ENCODE peak calls at places on chromosome 20, in eight cellular contexts. One of them, this sample, is unnamed.

GRCh38 chr20:51529027-51529749 is 13.3 kb downstream of the NFATC2 start:
- DNase-seq in neural progenitor cell: no peak
- DNase-seq in MM.1S: no peak
- DNase-seq in GM23248: peak; percentile 13
- DNase-seq in hepatocyte: peak; percentile 59
- DNase-seq in HCT116: no peak
- DNase-seq in SK-N-SH: no peak
- DNase-seq in PC-3: no peak
- DNase-seq in this sample: no peak

GRCh38 chr20:37518606-37519507 is 2.2 kb upstream of the NNAT start:
- DNase-seq in neural progenitor cell: peak; percentile 46
- DNase-seq in MM.1S: no peak
- DNase-seq in GM23248: no peak
- DNase-seq in hepatocyte: no peak
- DNase-seq in HCT116: no peak
- DNase-seq in SK-N-SH: no peak
- DNase-seq in PC-3: no peak
- DNase-seq in this sample: no peak

GRCh38 chr20:63132715-63133471 is 83.0 kb downstream of the YTHDF1 start:
- DNase-seq in neural progenitor cell: no peak
- DNase-seq in MM.1S: no peak
- DNase-seq in GM23248: no peak
- DNase-seq in hepatocyte: no peak
- DNase-seq in HCT116: no peak
- DNase-seq in SK-N-SH: no peak
- DNase-seq in PC-3: no peak
- DNase-seq in this sample: no peak

GRCh38 chr20:4017051-4017702 is 1.8 kb upstream of the RNF24 start:
- DNase-seq in neural progenitor cell: no peak
- DNase-seq in MM.1S: no peak
- DNase-seq in GM23248: no peak
- DNase-seq in hepatocyte: no peak
- DNase-seq in HCT116: no peak
- DNase-seq in SK-N-SH: no peak
- DNase-seq in PC-3: no peak
- DNase-seq in this sample: no peak

GRCh38 chr20:6704132-6704861 is 63.2 kb upstream of the BMP2 start:
- DNase-seq in neural progenitor cell: no peak
- DNase-seq in MM.1S: no peak
- DNase-seq in GM23248: peak; percentile 74
- DNase-seq in hepatocyte: peak; percentile 68
- DNase-seq in HCT116: no peak
- DNase-seq in SK-N-SH: no peak
- DNase-seq in PC-3: peak; percentile 89
- DNase-seq in this sample: no peak

GRCh38 chr20:53575481-53576194 is 18.0 kb downstream of the ZNF217 start:
- DNase-seq in neural progenitor cell: no peak
- DNase-seq in MM.1S: no peak
- DNase-seq in GM23248: no peak
- DNase-seq in hepatocyte: no peak
- DNase-seq in HCT116: no peak
- DNase-seq in SK-N-SH: no peak
- DNase-seq in PC-3: no peak
- DNase-seq in this sample: no peak

GRCh38 chr20:47004179-47004578 is 109.5 kb downstream of the EYA2 start:
- DNase-seq in neural progenitor cell: no peak
- DNase-seq in MM.1S: no peak
- DNase-seq in GM23248: no peak
- DNase-seq in hepatocyte: no peak
- DNase-seq in HCT116: no peak
- DNase-seq in SK-N-SH: no peak
- DNase-seq in PC-3: no peak
- DNase-seq in this sample: no peak

GRCh38 chr20:6583134-6583738 is 184.2 kb upstream of the BMP2 start:
- DNase-seq in neural progenitor cell: peak; percentile 75
- DNase-seq in MM.1S: peak; percentile 52
- DNase-seq in GM23248: peak; percentile 69
- DNase-seq in hepatocyte: peak; percentile 76
- DNase-seq in HCT116: no peak
- DNase-seq in SK-N-SH: peak; percentile 26
- DNase-seq in PC-3: peak; percentile 79
- DNase-seq in this sample: peak; percentile 32

GRCh38 chr20:50191065-50191565 is 485 bp downstream of the CEBPB start:
- DNase-seq in neural progenitor cell: no peak
- DNase-seq in MM.1S: peak; percentile 61
- DNase-seq in GM23248: peak; percentile 79
- DNase-seq in hepatocyte: peak; percentile 76
- DNase-seq in HCT116: no peak
- DNase-seq in SK-N-SH: no peak
- DNase-seq in PC-3: peak; percentile 59
- DNase-seq in this sample: peak; percentile 76

GRCh38 chr20:1333462-1334369 is 4.8 kb upstream of the SDCBP2 start:
- DNase-seq in neural progenitor cell: no peak
- DNase-seq in MM.1S: no peak
- DNase-seq in GM23248: no peak
- DNase-seq in hepatocyte: no peak
- DNase-seq in HCT116: no peak
- DNase-seq in SK-N-SH: no peak
- DNase-seq in PC-3: no peak
- DNase-seq in this sample: no peak

GRCh38 chr20:44186674-44187053 is 324 bp downstream of the JPH2 start:
- DNase-seq in neural progenitor cell: no peak
- DNase-seq in MM.1S: no peak
- DNase-seq in GM23248: peak; percentile 46
- DNase-seq in hepatocyte: peak; percentile 41
- DNase-seq in HCT116: no peak
- DNase-seq in SK-N-SH: peak; percentile 44
- DNase-seq in PC-3: no peak
- DNase-seq in this sample: no peak

DNA sequence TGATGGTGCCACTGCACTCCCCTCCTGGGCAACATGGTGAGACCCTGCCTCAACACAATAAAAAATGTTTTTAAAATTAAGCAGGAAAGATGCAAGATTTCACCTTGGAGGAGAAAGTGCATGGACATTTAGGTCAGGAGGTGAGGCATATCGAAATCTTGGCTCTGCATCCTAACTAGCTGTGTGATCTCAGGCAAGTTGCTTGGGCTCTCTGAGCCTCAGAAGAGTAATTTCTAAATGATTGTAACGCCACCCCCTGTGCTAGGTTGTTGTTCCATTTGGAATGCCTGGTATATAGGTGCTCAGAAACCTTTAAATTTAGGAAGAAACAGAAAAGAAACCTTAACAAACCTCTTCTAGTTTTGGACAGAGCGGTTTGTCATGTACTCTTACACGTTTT is 35.9 kb upstream of the C20orf144 start:
- DNase-seq in neural progenitor cell: no peak
- DNase-seq in MM.1S: no peak
- DNase-seq in GM23248: no peak
- DNase-seq in hepatocyte: no peak
- DNase-seq in HCT116: no peak
- DNase-seq in SK-N-SH: no peak
- DNase-seq in PC-3: no peak
- DNase-seq in this sample: no peak
- TF ChIP-seq EZH2phosphoT487 in neural progenitor cell: no peak
- TF ChIP-seq EZH2phosphoT487 in MM.1S: no peak
- TF ChIP-seq EZH2phosphoT487 in GM23248: no peak
- TF ChIP-seq EZH2phosphoT487 in hepatocyte: no peak
- TF ChIP-seq EZH2phosphoT487 in HCT116: no peak
- TF ChIP-seq EZH2phosphoT487 in SK-N-SH: no peak
- TF ChIP-seq EZH2phosphoT487 in PC-3: no peak
- TF ChIP-seq EZH2phosphoT487 in this sample: no peak

DNA sequence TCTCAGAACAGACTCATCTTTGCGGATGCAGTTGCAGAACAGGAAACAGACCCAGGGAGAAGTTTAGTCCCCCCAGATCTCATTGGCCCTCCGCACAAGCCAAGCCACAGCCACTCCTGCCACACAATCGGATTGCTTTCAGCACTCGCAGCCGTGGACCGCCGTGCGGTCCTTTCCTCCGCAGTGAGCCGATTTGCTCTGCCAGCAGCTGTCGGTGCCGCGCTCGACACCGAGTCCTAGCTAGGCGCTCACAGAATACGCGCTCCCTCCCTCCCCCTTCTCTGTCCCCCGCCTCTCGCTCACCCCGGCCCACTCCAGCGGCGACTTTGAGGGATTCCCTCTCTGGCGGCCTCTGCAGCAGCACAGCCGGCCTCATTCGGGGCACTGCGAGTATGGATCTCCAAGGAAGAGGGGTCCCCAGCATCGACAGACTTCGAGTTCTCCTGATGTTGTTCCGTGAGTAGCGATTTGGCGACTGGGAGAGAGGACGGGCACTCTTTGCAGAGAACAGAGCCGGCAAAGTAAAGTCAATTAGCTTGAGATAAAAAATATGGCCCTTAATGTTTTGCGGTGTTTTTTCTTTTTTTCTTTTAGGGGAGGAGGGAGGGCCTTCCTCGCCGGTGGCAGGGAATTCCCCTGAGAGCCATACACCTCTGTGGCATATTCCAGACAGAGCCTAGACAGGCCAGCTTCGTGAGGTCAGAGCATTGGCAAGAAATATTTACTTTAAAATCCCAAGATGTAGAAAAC is at the start of gene LAMP5:
- DNase-seq in neural progenitor cell: peak; percentile 94
- DNase-seq in MM.1S: peak; percentile 85
- DNase-seq in GM23248: peak; percentile 58
- DNase-seq in hepatocyte: peak; percentile 62
- DNase-seq in HCT116: no peak
- DNase-seq in SK-N-SH: peak; percentile 82
- DNase-seq in PC-3: peak; percentile 51
- DNase-seq in this sample: no peak
- H3K4me3 ChIP-seq in neural progenitor cell: peak within 1 kb of the TSS; percentile 48
- H3K4me3 ChIP-seq in MM.1S: peak within 1 kb of the TSS; percentile 90
- H3K4me3 ChIP-seq in GM23248: no peak within 1 kb of the TSS
- H3K4me3 ChIP-seq in hepatocyte: no peak within 1 kb of the TSS
- H3K4me3 ChIP-seq in HCT116: no peak within 1 kb of the TSS
- H3K4me3 ChIP-seq in SK-N-SH: peak within 1 kb of the TSS; percentile 66
- H3K4me3 ChIP-seq in PC-3: peak within 1 kb of the TSS; percentile 63
- H3K4me3 ChIP-seq in this sample: no peak within 1 kb of the TSS

GRCh38 chr20:13008761-13009681 is at the start of gene SPTLC3:
- DNase-seq in neural progenitor cell: peak; percentile 46
- DNase-seq in MM.1S: no peak
- DNase-seq in GM23248: peak; percentile 53
- DNase-seq in hepatocyte: peak; percentile 77
- DNase-seq in HCT116: no peak
- DNase-seq in SK-N-SH: no peak
- DNase-seq in PC-3: peak; percentile 81
- DNase-seq in this sample: peak; percentile 2
- TF ChIP-seq EZH2phosphoT487 in neural progenitor cell: no peak
- TF ChIP-seq EZH2phosphoT487 in MM.1S: no peak
- TF ChIP-seq EZH2phosphoT487 in GM23248: no peak
- TF ChIP-seq EZH2phosphoT487 in hepatocyte: no peak
- TF ChIP-seq EZH2phosphoT487 in HCT116: no peak
- TF ChIP-seq EZH2phosphoT487 in SK-N-SH: no peak
- TF ChIP-seq EZH2phosphoT487 in PC-3: no peak
- TF ChIP-seq EZH2phosphoT487 in this sample: no peak

GRCh38 chr20:58893355-58894151 is 41.0 kb downstream of the GNAS start:
- DNase-seq in neural progenitor cell: no peak
- DNase-seq in MM.1S: no peak
- DNase-seq in GM23248: peak; percentile 85
- DNase-seq in hepatocyte: no peak
- DNase-seq in HCT116: no peak
- DNase-seq in SK-N-SH: no peak
- DNase-seq in PC-3: no peak
- DNase-seq in this sample: no peak
- H3K4me3 ChIP-seq in neural progenitor cell: peak overlapping the region; percentile 80
- H3K4me3 ChIP-seq in MM.1S: peak overlapping the region; percentile 94
- H3K4me3 ChIP-seq in GM23248: peak overlapping the region; percentile 76
- H3K4me3 ChIP-seq in hepatocyte: peak overlapping the region; percentile 97
- H3K4me3 ChIP-seq in HCT116: peak overlapping the region; percentile 85
- H3K4me3 ChIP-seq in SK-N-SH: peak overlapping the region; percentile 77
- H3K4me3 ChIP-seq in PC-3: peak overlapping the region; percentile 91
- H3K4me3 ChIP-seq in this sample: peak overlapping the region; percentile 90